ENCODE peak calls at places on chromosomes 3 and 15, in eight cellular contexts. D is fibroblast of lung, H is hepatocyte, L is cardiac fibroblast, C is PC-3, T is GM12865, Q is astrocyte of the cerebellum, F is IMR-90. I is an unnamed sample.

GRCh38 chr15:51736646-51737537 is 563 bp downstream of the LYSMD2 start:
- DNase-seq in D (peak), H (peak), L (peak), C (peak), T (peak), Q (no peak), F (no peak), I (peak)

GRCh38 chr3:122890077-122890484 is 95.2 kb downstream of the SLC49A4 start:
- DNase-seq in D (peak), H (peak), L (peak), C (peak), T (peak), Q (peak), F (peak), I (peak)

GRCh38 chr15:74960995-74961588 is 4.5 kb upstream of the RPP25 start:
- DNase-seq in D (no peak), H (no peak), L (peak), C (no peak), T (no peak), Q (no peak), F (peak), I (no peak)

GRCh38 chr15:77619883-77620282 is 12.8 kb downstream of the LINGO1 start:
- DNase-seq in D (no peak), H (no peak), L (no peak), C (no peak), T (no peak), Q (no peak), F (no peak), I (no peak)

GRCh38 chr3:33372218-33373081 is 67.8 kb downstream of the UBP1 start:
- DNase-seq in D (peak), H (peak), L (peak), C (peak), T (peak), Q (peak), F (peak), I (no peak)

GRCh38 chr3:107382626-107383025 is 5.4 kb downstream of the CCDC54 start:
- DNase-seq in D (no peak), H (no peak), L (no peak), C (no peak), T (no peak), Q (no peak), F (no peak), I (no peak)

GRCh38 chr3:178386401-178386800 is 149.8 kb upstream of the KCNMB2 start:
- DNase-seq in D (no peak), H (no peak), L (no peak), C (no peak), T (peak), Q (no peak), F (no peak), I (no peak)

GRCh38 chr15:72953306-72953705 is 99.0 kb upstream of the NEO1 start:
- DNase-seq in D (no peak), H (no peak), L (no peak), C (no peak), T (no peak), Q (no peak), F (no peak), I (no peak)

GRCh38 chr3:129277829-129278271 is 820 bp upstream of the HMCES start:
- DNase-seq in D (no peak), H (peak), L (peak), C (no peak), T (no peak), Q (no peak), F (peak), I (no peak)

GRCh38 chr3:95240395-95240794 is 1177.5 kb downstream of the NSUN3 start:
- DNase-seq in D (no peak), H (no peak), L (no peak), C (no peak), T (no peak), Q (no peak), F (no peak), I (no peak)

GRCh38 chr3:49554639-49555265 is 475 bp downstream of the BSN start:
- DNase-seq in D (peak), H (peak), L (peak), C (peak), T (no peak), Q (no peak), F (peak), I (peak)

GRCh38 chr3:111712294-111713180 is 117.4 kb upstream of the ZBED2 start:
- DNase-seq in D (no peak), H (no peak), L (peak), C (no peak), T (no peak), Q (no peak), F (no peak), I (no peak)

GRCh38 chr3:162534431-162534830 is 1037.8 kb downstream of the OTOL1 start:
- DNase-seq in D (no peak), H (no peak), L (no peak), C (no peak), T (no peak), Q (no peak), F (no peak), I (no peak)

GRCh38 chr15:44157679-44158078 is 37.4 kb downstream of the FRMD5 start:
- DNase-seq in D (peak), H (peak), L (peak), C (peak), T (no peak), Q (peak), F (peak), I (no peak)

GRCh38 chr15:90829942-90830440 is 38.4 kb upstream of the FURIN start:
- DNase-seq in D (peak), H (no peak), L (no peak), C (no peak), T (peak), Q (no peak), F (no peak), I (no peak)

GRCh38 chr3:15989419-15989818 is 185.1 kb upstream of the GALNT15 start:
- DNase-seq in D (no peak), H (no peak), L (peak), C (peak), T (no peak), Q (no peak), F (peak), I (no peak)

GRCh38 chr15:72229076-72229946 is 1.7 kb downstream of the PKM start:
- DNase-seq in D (peak), H (no peak), L (peak), C (no peak), T (peak), Q (no peak), F (peak), I (peak)

GRCh38 chr3:46359748-46360509 is 6.0 kb downstream of the CCR2 start:
- DNase-seq in D (peak), H (no peak), L (peak), C (peak), T (peak), Q (peak), F (peak), I (no peak)

GRCh38 chr3:152269423-152270144 is 855 bp downstream of the MBNL1 start:
- DNase-seq in D (peak), H (peak), L (peak), C (peak), T (peak), Q (peak), F (peak), I (no peak)

GRCh38 chr15:48425051-48425450 is 93.8 kb downstream of the DUT start:
- DNase-seq in D (no peak), H (no peak), L (no peak), C (no peak), T (no peak), Q (no peak), F (no peak), I (no peak)

GRCh38 chr3:41304603-41305002 is 105.3 kb downstream of the CTNNB1 start:
- DNase-seq in D (peak), H (peak), L (peak), C (peak), T (no peak), Q (no peak), F (peak), I (no peak)

GRCh38 chr3:138849541-138849940 is 14.8 kb upstream of the PIK3CB start:
- DNase-seq in D (no peak), H (no peak), L (no peak), C (no peak), T (no peak), Q (no peak), F (no peak), I (no peak)

GRCh38 chr3:78977073-78977472 is 790.7 kb downstream of the ROBO1 start:
- DNase-seq in D (no peak), H (no peak), L (no peak), C (no peak), T (no peak), Q (no peak), F (peak), I (no peak)
- H3K4me3 ChIP-seq in D (no peak), H (no peak), L (no peak), C (no peak), T (no peak), Q (no peak), F (no peak), I (no peak)

GRCh38 chr15:39426552-39427532 is 154.0 kb upstream of the THBS1 start:
- DNase-seq in D (peak), H (peak), L (peak), C (no peak), T (peak), Q (peak), F (peak), I (peak)
- H3K4me3 ChIP-seq in D (no peak), H (no peak), L (no peak), C (no peak), T (peak), Q (peak), F (no peak), I (peak)

GRCh38 chr3:156677120-156677479 is 2.7 kb downstream of the TIPARP start:
- DNase-seq in D (no peak), H (no peak), L (no peak), C (no peak), T (no peak), Q (no peak), F (no peak), I (no peak)
- H3K4me3 ChIP-seq in D (peak), H (peak), L (peak), C (peak), T (peak), Q (peak), F (peak), I (peak)

DNA sequence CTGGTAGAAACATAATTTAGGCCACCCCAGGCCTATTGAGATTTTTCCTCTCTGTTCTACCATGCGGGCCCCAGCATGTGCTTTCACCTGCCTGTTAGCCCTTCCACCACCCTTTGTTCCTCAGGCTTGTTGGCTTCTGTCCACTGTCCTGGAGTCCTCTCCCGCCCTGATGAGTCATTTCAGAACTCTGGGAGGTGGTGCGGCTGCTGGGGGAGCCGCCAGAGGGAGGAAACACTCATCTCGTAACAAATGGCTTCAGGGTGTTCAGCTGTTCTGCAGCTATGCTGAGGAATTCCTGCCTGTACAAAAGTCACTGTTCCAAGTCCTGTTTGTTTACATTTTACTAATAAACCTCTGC is 36.3 kb downstream of the LRTM1 start:
- DNase-seq in D (peak), H (peak), L (peak), C (peak), T (peak), Q (peak), F (peak), I (peak)
- H3K4me3 ChIP-seq in D (no peak), H (no peak), L (no peak), C (no peak), T (no peak), Q (no peak), F (no peak), I (no peak)

GRCh38 chr3:35743218-35743617 is 103.9 kb downstream of the ARPP21 start:
- DNase-seq in D (no peak), H (no peak), L (no peak), C (no peak), T (no peak), Q (no peak), F (no peak), I (no peak)

GRCh38 chr3:35748144-35748543 is 108.8 kb downstream of the ARPP21 start:
- DNase-seq in D (no peak), H (no peak), L (no peak), C (no peak), T (no peak), Q (no peak), F (no peak), I (no peak)

GRCh38 chr3:35745802-35746484 is 106.6 kb downstream of the ARPP21 start:
- DNase-seq in D (no peak), H (no peak), L (no peak), C (no peak), T (no peak), Q (no peak), F (no peak), I (no peak)

GRCh38 chr3:35739964-35740527 is 100.7 kb downstream of the ARPP21 start:
- DNase-seq in D (no peak), H (no peak), L (no peak), C (no peak), T (no peak), Q (no peak), F (no peak), I (no peak)

DNA sequence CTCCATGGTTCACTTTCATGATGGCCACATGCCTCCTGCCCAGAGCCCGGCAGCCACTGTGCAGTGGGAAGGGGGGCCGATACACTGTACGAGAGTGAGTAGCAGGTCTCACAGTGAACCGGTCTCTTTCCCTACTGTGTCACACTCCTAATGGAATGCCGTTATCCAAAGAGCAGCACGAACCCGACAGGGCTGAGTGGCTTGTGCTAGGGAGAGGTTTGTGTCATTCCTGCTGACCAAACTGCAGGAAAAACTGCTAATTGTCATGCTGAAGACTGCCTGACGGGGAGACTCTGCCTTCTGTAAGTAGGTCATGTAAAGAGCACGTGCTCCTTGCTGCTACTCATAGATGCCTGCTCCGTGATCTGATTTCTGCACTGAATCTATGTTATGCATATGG is 105.1 kb downstream of the ARPP21 start:
- DNase-seq in D (no peak), H (no peak), L (no peak), C (no peak), T (no peak), Q (no peak), F (no peak), I (no peak)
- H3K4me3 ChIP-seq in D (no peak), H (no peak), L (no peak), C (no peak), T (no peak), Q (peak), F (no peak), I (no peak)

DNA sequence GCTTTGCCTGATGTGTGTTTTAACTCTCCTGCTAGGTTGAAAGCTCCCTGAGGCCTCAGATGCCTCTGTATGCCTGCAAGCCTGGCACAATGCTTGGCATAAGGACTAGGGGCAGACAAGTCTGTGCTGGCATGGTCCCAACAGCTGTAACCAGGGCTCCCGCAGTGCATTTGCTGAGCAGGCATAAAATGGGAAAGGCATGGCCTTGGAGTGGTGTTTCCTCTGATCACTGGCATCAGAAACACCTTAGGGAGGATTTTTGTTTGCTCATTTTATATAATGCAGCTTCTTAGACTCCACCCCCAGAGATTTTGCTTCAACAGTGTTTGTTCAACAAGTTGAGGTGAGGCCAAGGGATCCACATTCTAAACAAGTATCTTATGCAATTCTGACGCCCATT is 43.2 kb downstream of the STARD5 start:
- DNase-seq in D (no peak), H (no peak), L (no peak), C (peak), T (no peak), Q (no peak), F (no peak), I (no peak)
- H3K4me3 ChIP-seq in D (no peak), H (no peak), L (no peak), C (no peak), T (no peak), Q (no peak), F (no peak), I (no peak)

GRCh38 chr3:86989611-86990010 is 1.3 kb downstream of the VGLL3 start:
- DNase-seq in D (peak), H (no peak), L (peak), C (no peak), T (no peak), Q (no peak), F (peak), I (no peak)

GRCh38 chr3:86988986-86989385 is 2.0 kb downstream of the VGLL3 start:
- DNase-seq in D (peak), H (no peak), L (peak), C (no peak), T (no peak), Q (no peak), F (no peak), I (no peak)

GRCh38 chr3:86991482-86991815 is 500 bp upstream of the VGLL3 start:
- DNase-seq in D (no peak), H (no peak), L (no peak), C (no peak), T (no peak), Q (no peak), F (no peak), I (no peak)

GRCh38 chr3:86990734-86991481 is at the start of gene VGLL3:
- DNase-seq in D (peak), H (peak), L (peak), C (peak), T (no peak), Q (peak), F (peak), I (peak)

GRCh38 chr3:86990171-86990733 is 697 bp downstream of the VGLL3 start:
- DNase-seq in D (no peak), H (peak), L (peak), C (peak), T (no peak), Q (no peak), F (peak), I (peak)
- H3K4me3 ChIP-seq in D (peak), H (peak), L (peak), C (peak), T (no peak), Q (peak), F (peak), I (peak)

GRCh38 chr3:31953091-31953490 is 28.0 kb downstream of the OSBPL10 start:
- DNase-seq in D (no peak), H (no peak), L (no peak), C (no peak), T (peak), Q (no peak), F (no peak), I (no peak)
- H3K4me3 ChIP-seq in D (no peak), H (no peak), L (no peak), C (no peak), T (no peak), Q (no peak), F (no peak), I (no peak)

GRCh38 chr3:66484106-66484857 is 16.5 kb downstream of the LRIG1 start:
- DNase-seq in D (no peak), H (no peak), L (no peak), C (no peak), T (no peak), Q (no peak), F (no peak), I (no peak)

GRCh38 chr3:66483006-66483928 is 17.6 kb downstream of the LRIG1 start:
- DNase-seq in D (peak), H (no peak), L (peak), C (no peak), T (peak), Q (no peak), F (peak), I (peak)

GRCh38 chr3:66480666-66481065 is 20.2 kb downstream of the LRIG1 start:
- DNase-seq in D (no peak), H (no peak), L (no peak), C (no peak), T (peak), Q (no peak), F (peak), I (no peak)

GRCh38 chr3:66481071-66482001 is 19.5 kb downstream of the LRIG1 start:
- DNase-seq in D (peak), H (no peak), L (no peak), C (no peak), T (no peak), Q (no peak), F (peak), I (no peak)

DNA sequence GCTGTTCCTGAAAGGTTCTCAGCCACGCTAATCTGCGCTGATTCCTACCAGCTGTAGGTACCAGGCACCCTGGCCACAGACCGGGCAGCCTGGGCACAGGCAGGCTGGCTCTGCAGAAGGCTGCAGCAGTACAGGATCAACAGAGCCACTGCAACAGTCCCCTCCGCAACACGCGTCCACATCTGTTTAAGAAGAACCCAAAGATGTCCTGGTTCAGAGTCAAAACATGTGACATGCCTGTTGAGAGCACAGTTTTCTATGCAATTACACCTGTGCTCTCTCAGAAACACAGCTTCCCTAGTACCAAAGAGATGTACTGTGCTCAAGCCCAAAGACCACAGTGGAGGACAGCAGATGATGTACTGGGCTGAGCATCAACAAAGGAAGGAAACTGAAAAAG is 18.8 kb downstream of the LRIG1 start:
- DNase-seq in D (no peak), H (no peak), L (no peak), C (no peak), T (no peak), Q (no peak), F (no peak), I (no peak)
- H3K4me3 ChIP-seq in D (no peak), H (no peak), L (no peak), C (no peak), T (no peak), Q (no peak), F (no peak), I (no peak)

GRCh38 chr3:150107429-150108175 is 136.9 kb upstream of the PFN2 start:
- DNase-seq in D (no peak), H (no peak), L (no peak), C (no peak), T (no peak), Q (no peak), F (no peak), I (no peak)

GRCh38 chr3:150105886-150106612 is 135.4 kb upstream of the PFN2 start:
- DNase-seq in D (no peak), H (no peak), L (no peak), C (no peak), T (peak), Q (no peak), F (no peak), I (no peak)

GRCh38 chr3:150104564-150104963 is 133.9 kb upstream of the PFN2 start:
- DNase-seq in D (no peak), H (no peak), L (no peak), C (no peak), T (no peak), Q (no peak), F (no peak), I (no peak)

GRCh38 chr3:150105025-150105424 is 134.3 kb upstream of the PFN2 start:
- DNase-seq in D (no peak), H (no peak), L (no peak), C (no peak), T (no peak), Q (no peak), F (no peak), I (no peak)

DNA sequence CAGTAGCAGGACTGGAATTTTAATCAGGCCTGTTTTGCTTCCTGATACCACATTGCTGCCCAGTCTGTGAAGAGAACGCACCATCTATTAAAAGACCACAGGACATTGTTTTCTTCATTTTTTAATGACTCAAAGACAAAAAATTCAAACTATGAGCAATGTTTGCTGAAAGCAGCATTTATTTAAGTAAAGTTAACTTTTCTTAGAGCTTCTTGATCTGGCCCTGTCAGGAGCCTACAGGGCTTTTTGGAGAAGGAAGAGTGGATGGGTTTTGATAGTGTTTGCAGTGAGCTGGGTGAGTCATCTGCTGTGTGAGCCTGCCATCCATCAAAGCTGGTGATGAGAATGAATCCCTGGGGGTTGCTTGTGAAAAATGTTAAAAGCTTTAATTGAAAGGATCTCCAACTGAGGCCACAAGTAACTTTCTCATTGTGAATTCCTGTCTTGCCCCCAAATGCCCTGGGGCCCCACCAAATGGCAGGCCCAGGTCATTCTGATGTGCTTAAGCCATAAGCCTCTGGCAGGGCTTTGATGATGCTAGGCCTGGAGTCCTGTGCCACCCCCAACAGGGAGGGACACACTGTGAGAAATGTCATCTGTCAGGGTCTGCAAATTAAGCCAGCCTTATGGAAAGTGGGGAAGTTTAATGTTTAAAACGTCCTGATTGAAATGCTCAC is 136.2 kb upstream of the PFN2 start:
- DNase-seq in D (peak), H (peak), L (peak), C (peak), T (no peak), Q (peak), F (peak), I (no peak)
- H3K4me3 ChIP-seq in D (no peak), H (no peak), L (no peak), C (no peak), T (no peak), Q (no peak), F (no peak), I (no peak)